ENCODE peak calls at places on chromosomes 2 and 18, in seven cellular contexts. One of them, this sample, is unnamed.

GRCh38 chr2:236129935-236130334 is 38.3 kb downstream of the GBX2 start:
- DNase-seq in AG09309: no peak
- DNase-seq in HCT116: no peak
- DNase-seq in endothelial cell: no peak
- DNase-seq in progenitor cell of endocrine pancreas: no peak
- DNase-seq in right lobe of liver: peak; percentile 1
- DNase-seq in A549: no peak
- DNase-seq in this sample: no peak

GRCh38 chr2:9703701-9704221 is 73.0 kb upstream of the YWHAQ start:
- DNase-seq in AG09309: peak; percentile 27
- DNase-seq in HCT116: peak; percentile 37
- DNase-seq in endothelial cell: no peak
- DNase-seq in progenitor cell of endocrine pancreas: no peak
- DNase-seq in right lobe of liver: no peak
- DNase-seq in A549: peak; percentile 97
- DNase-seq in this sample: no peak

GRCh38 chr2:218985021-218985324 is at the start of gene FEV:
- DNase-seq in AG09309: no peak
- DNase-seq in HCT116: no peak
- DNase-seq in endothelial cell: no peak
- DNase-seq in progenitor cell of endocrine pancreas: no peak
- DNase-seq in right lobe of liver: no peak
- DNase-seq in A549: no peak
- DNase-seq in this sample: no peak

GRCh38 chr2:34107811-34108210 is 508.7 kb upstream of the FAM98A start:
- DNase-seq in AG09309: no peak
- DNase-seq in HCT116: no peak
- DNase-seq in endothelial cell: no peak
- DNase-seq in progenitor cell of endocrine pancreas: no peak
- DNase-seq in right lobe of liver: no peak
- DNase-seq in A549: no peak
- DNase-seq in this sample: no peak

GRCh38 chr2:116737951-116738350 is 1076.5 kb upstream of the DDX18 start:
- DNase-seq in AG09309: no peak
- DNase-seq in HCT116: no peak
- DNase-seq in endothelial cell: no peak
- DNase-seq in progenitor cell of endocrine pancreas: no peak
- DNase-seq in right lobe of liver: no peak
- DNase-seq in A549: no peak
- DNase-seq in this sample: no peak

GRCh38 chr2:45728458-45728942 is 77.0 kb downstream of the PRKCE start:
- DNase-seq in AG09309: no peak
- DNase-seq in HCT116: no peak
- DNase-seq in endothelial cell: no peak
- DNase-seq in progenitor cell of endocrine pancreas: no peak
- DNase-seq in right lobe of liver: no peak
- DNase-seq in A549: no peak
- DNase-seq in this sample: no peak

GRCh38 chr2:239075918-239076727 is 228.2 kb downstream of the TWIST2 start:
- DNase-seq in AG09309: no peak
- DNase-seq in HCT116: no peak
- DNase-seq in endothelial cell: no peak
- DNase-seq in progenitor cell of endocrine pancreas: no peak
- DNase-seq in right lobe of liver: no peak
- DNase-seq in A549: no peak
- DNase-seq in this sample: no peak

GRCh38 chr2:165707088-165707487 is 87.0 kb downstream of the GALNT3 start:
- DNase-seq in AG09309: no peak
- DNase-seq in HCT116: no peak
- DNase-seq in endothelial cell: no peak
- DNase-seq in progenitor cell of endocrine pancreas: no peak
- DNase-seq in right lobe of liver: no peak
- DNase-seq in A549: no peak
- DNase-seq in this sample: no peak

GRCh38 chr2:221075203-221075602 is 496.9 kb downstream of the EPHA4 start:
- DNase-seq in AG09309: no peak
- DNase-seq in HCT116: no peak
- DNase-seq in endothelial cell: no peak
- DNase-seq in progenitor cell of endocrine pancreas: no peak
- DNase-seq in right lobe of liver: no peak
- DNase-seq in A549: no peak
- DNase-seq in this sample: no peak

GRCh38 chr2:43484323-43484930 is 111.4 kb downstream of the THADA start:
- DNase-seq in AG09309: peak; percentile 57
- DNase-seq in HCT116: peak; percentile 73
- DNase-seq in endothelial cell: no peak
- DNase-seq in progenitor cell of endocrine pancreas: no peak
- DNase-seq in right lobe of liver: no peak
- DNase-seq in A549: peak; percentile 85
- DNase-seq in this sample: peak; percentile 10

GRCh38 chr2:98374286-98374685 is 28.0 kb downstream of the CNGA3 start:
- DNase-seq in AG09309: no peak
- DNase-seq in HCT116: no peak
- DNase-seq in endothelial cell: no peak
- DNase-seq in progenitor cell of endocrine pancreas: no peak
- DNase-seq in right lobe of liver: no peak
- DNase-seq in A549: no peak
- DNase-seq in this sample: no peak

GRCh38 chr2:200380833-200381542 is 74.5 kb downstream of the SPATS2L start:
- DNase-seq in AG09309: peak; percentile 58
- DNase-seq in HCT116: no peak
- DNase-seq in endothelial cell: no peak
- DNase-seq in progenitor cell of endocrine pancreas: no peak
- DNase-seq in right lobe of liver: no peak
- DNase-seq in A549: no peak
- DNase-seq in this sample: no peak

GRCh38 chr2:207632575-207633492 is 7.6 kb upstream of the METTL21A start:
- DNase-seq in AG09309: no peak
- DNase-seq in HCT116: no peak
- DNase-seq in endothelial cell: no peak
- DNase-seq in progenitor cell of endocrine pancreas: no peak
- DNase-seq in right lobe of liver: no peak
- DNase-seq in A549: peak; percentile 89
- DNase-seq in this sample: no peak

GRCh38 chr2:195337597-195337996 is 319.4 kb upstream of the SLC39A10 start:
- DNase-seq in AG09309: no peak
- DNase-seq in HCT116: no peak
- DNase-seq in endothelial cell: no peak
- DNase-seq in progenitor cell of endocrine pancreas: no peak
- DNase-seq in right lobe of liver: no peak
- DNase-seq in A549: no peak
- DNase-seq in this sample: no peak

GRCh38 chr2:203814661-203815540 is 52.7 kb upstream of the CTLA4 start:
- DNase-seq in AG09309: peak; percentile 63
- DNase-seq in HCT116: peak; percentile 50
- DNase-seq in endothelial cell: peak; percentile 23
- DNase-seq in progenitor cell of endocrine pancreas: peak; percentile 14
- DNase-seq in right lobe of liver: peak; percentile 61
- DNase-seq in A549: peak; percentile 76
- DNase-seq in this sample: peak; percentile 44

GRCh38 chr2:239154971-239155805 is 245.6 kb downstream of the HDAC4 start:
- DNase-seq in AG09309: no peak
- DNase-seq in HCT116: no peak
- DNase-seq in endothelial cell: no peak
- DNase-seq in progenitor cell of endocrine pancreas: no peak
- DNase-seq in right lobe of liver: peak; percentile 50
- DNase-seq in A549: no peak
- DNase-seq in this sample: no peak

GRCh38 chr2:238350150-238350549 is 29.8 kb downstream of the TRAF3IP1 start:
- DNase-seq in AG09309: no peak
- DNase-seq in HCT116: no peak
- DNase-seq in endothelial cell: no peak
- DNase-seq in progenitor cell of endocrine pancreas: no peak
- DNase-seq in right lobe of liver: no peak
- DNase-seq in A549: no peak
- DNase-seq in this sample: no peak

GRCh38 chr18:59485382-59485781 is 126.3 kb upstream of the LMAN1 start:
- DNase-seq in AG09309: no peak
- DNase-seq in HCT116: no peak
- DNase-seq in endothelial cell: no peak
- DNase-seq in progenitor cell of endocrine pancreas: no peak
- DNase-seq in right lobe of liver: no peak
- DNase-seq in A549: no peak
- DNase-seq in this sample: no peak

GRCh38 chr2:2101924-2102323 is 229.2 kb downstream of the MYT1L start:
- DNase-seq in AG09309: no peak
- DNase-seq in HCT116: no peak
- DNase-seq in endothelial cell: no peak
- DNase-seq in progenitor cell of endocrine pancreas: no peak
- DNase-seq in right lobe of liver: no peak
- DNase-seq in A549: peak; percentile 25
- DNase-seq in this sample: no peak

GRCh38 chr2:159076233-159076632 is 107.8 kb downstream of the TANC1 start:
- DNase-seq in AG09309: no peak
- DNase-seq in HCT116: no peak
- DNase-seq in endothelial cell: no peak
- DNase-seq in progenitor cell of endocrine pancreas: no peak
- DNase-seq in right lobe of liver: no peak
- DNase-seq in A549: no peak
- DNase-seq in this sample: no peak

GRCh38 chr18:75129717-75130477 is 79.0 kb downstream of the PTGR3 start:
- DNase-seq in AG09309: no peak
- DNase-seq in HCT116: no peak
- DNase-seq in endothelial cell: no peak
- DNase-seq in progenitor cell of endocrine pancreas: no peak
- DNase-seq in right lobe of liver: no peak
- DNase-seq in A549: no peak
- DNase-seq in this sample: no peak

GRCh38 chr18:75132068-75132467 is 76.9 kb downstream of the PTGR3 start:
- DNase-seq in AG09309: no peak
- DNase-seq in HCT116: no peak
- DNase-seq in endothelial cell: no peak
- DNase-seq in progenitor cell of endocrine pancreas: no peak
- DNase-seq in right lobe of liver: no peak
- DNase-seq in A549: no peak
- DNase-seq in this sample: no peak

GRCh38 chr18:75131455-75132000 is 77.4 kb downstream of the PTGR3 start:
- DNase-seq in AG09309: no peak
- DNase-seq in HCT116: no peak
- DNase-seq in endothelial cell: no peak
- DNase-seq in progenitor cell of endocrine pancreas: no peak
- DNase-seq in right lobe of liver: no peak
- DNase-seq in A549: no peak
- DNase-seq in this sample: no peak

GRCh38 chr18:75128911-75129716 is 79.8 kb downstream of the PTGR3 start:
- DNase-seq in AG09309: no peak
- DNase-seq in HCT116: no peak
- DNase-seq in endothelial cell: no peak
- DNase-seq in progenitor cell of endocrine pancreas: no peak
- DNase-seq in right lobe of liver: no peak
- DNase-seq in A549: no peak
- DNase-seq in this sample: no peak

GRCh38 chr18:75130591-75131274 is 78.2 kb downstream of the PTGR3 start:
- DNase-seq in AG09309: no peak
- DNase-seq in HCT116: no peak
- DNase-seq in endothelial cell: no peak
- DNase-seq in progenitor cell of endocrine pancreas: no peak
- DNase-seq in right lobe of liver: no peak
- DNase-seq in A549: no peak
- DNase-seq in this sample: no peak
- TF ChIP-seq CTCF in AG09309: peak; percentile 32
- TF ChIP-seq CTCF in HCT116: no peak
- TF ChIP-seq CTCF in endothelial cell: no peak
- TF ChIP-seq CTCF in progenitor cell of endocrine pancreas: no peak
- TF ChIP-seq CTCF in right lobe of liver: no peak
- TF ChIP-seq CTCF in A549: no peak
- TF ChIP-seq CTCF in this sample: no peak

GRCh38 chr2:231393149-231394131 is 2.1 kb upstream of the B3GNT7 start:
- DNase-seq in AG09309: no peak
- DNase-seq in HCT116: no peak
- DNase-seq in endothelial cell: no peak
- DNase-seq in progenitor cell of endocrine pancreas: no peak
- DNase-seq in right lobe of liver: peak; percentile 43
- DNase-seq in A549: peak; percentile 24
- DNase-seq in this sample: no peak
- TF ChIP-seq CTCF in AG09309: peak; percentile 17
- TF ChIP-seq CTCF in HCT116: peak; percentile 24
- TF ChIP-seq CTCF in endothelial cell: no peak
- TF ChIP-seq CTCF in progenitor cell of endocrine pancreas: peak; percentile 42
- TF ChIP-seq CTCF in right lobe of liver: no peak
- TF ChIP-seq CTCF in A549: no peak
- TF ChIP-seq CTCF in this sample: no peak

DNA sequence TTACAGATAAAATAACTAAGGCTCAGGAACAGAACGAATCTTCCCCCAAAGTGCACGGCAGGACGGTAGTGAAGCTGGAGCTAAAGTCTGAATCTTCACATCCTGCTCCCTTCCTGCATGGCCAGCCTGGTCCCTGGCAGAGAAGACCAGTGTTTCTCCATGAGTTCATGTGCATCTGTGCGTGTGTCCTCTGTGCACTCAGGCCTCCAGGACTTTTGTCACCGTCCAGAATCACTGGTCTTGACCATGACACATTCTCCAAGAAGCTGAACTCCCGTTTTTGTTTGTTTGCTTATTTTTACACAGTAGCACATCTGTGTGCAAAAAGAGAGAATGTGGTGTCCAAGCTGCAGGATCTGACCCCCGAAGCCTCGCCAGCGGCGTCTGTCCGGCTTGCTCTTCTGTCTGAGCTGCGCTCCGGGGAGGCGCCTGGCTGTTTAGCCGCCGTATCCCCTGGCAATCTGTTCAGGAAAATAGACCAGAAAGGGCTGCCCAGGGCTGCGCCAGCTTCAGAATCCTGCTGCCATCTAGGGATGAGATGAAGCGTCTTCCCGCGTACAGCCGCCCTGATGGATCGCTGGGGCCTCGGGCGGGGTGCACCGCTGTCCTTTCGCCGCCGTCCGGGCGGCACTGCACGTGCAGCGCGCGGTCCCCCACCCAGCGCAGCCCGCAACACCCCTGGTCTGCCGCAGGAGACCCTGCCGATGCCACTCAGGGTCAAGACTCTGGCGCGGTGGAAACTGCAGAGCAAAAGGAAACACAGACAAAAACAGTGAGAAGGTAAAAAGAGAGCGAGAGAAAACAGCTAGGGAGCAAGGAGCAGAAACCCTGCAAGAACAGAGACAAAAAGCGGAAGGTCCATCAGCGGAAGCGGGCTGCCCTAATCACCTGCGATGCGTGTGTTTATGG is 2113.6 kb upstream of the PIK3C3 start:
- DNase-seq in AG09309: peak; percentile 8
- DNase-seq in HCT116: peak; percentile 28
- DNase-seq in endothelial cell: peak; percentile 62
- DNase-seq in progenitor cell of endocrine pancreas: peak; percentile 20
- DNase-seq in right lobe of liver: peak; percentile 56
- DNase-seq in A549: peak; percentile 62
- DNase-seq in this sample: peak; percentile 74
- TF ChIP-seq CTCF in AG09309: peak; percentile 62
- TF ChIP-seq CTCF in HCT116: peak; percentile 25
- TF ChIP-seq CTCF in endothelial cell: no peak
- TF ChIP-seq CTCF in progenitor cell of endocrine pancreas: peak; percentile 46
- TF ChIP-seq CTCF in right lobe of liver: peak; percentile 25
- TF ChIP-seq CTCF in A549: peak; percentile 53
- TF ChIP-seq CTCF in this sample: peak; percentile 45

DNA sequence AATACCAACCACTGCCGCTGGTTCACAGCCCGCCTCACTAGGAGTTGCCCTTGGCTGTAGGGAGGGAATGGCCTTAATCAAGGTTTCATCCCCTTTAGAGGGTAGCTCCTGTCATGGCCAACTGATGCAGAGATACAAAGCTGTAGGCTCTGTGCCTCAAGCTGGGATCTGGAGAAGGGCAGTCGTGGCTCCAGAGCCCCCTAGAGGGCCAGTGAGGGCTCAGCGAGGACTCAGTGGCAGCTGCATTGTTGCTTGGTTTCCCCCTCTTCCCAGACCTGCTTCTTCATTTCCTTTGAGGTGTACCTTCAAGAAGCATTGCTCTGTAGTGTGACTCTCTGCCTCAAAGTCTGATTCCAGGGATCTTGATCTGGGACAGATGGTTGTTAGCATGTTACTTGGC is 302.1 kb downstream of the LPIN1 start:
- DNase-seq in AG09309: no peak
- DNase-seq in HCT116: no peak
- DNase-seq in endothelial cell: peak; percentile 30
- DNase-seq in progenitor cell of endocrine pancreas: no peak
- DNase-seq in right lobe of liver: no peak
- DNase-seq in A549: no peak
- DNase-seq in this sample: peak; percentile 7
- TF ChIP-seq CTCF in AG09309: peak; percentile 26
- TF ChIP-seq CTCF in HCT116: peak; percentile 52
- TF ChIP-seq CTCF in endothelial cell: no peak
- TF ChIP-seq CTCF in progenitor cell of endocrine pancreas: peak; percentile 40
- TF ChIP-seq CTCF in right lobe of liver: no peak
- TF ChIP-seq CTCF in A549: no peak
- TF ChIP-seq CTCF in this sample: peak; percentile 23